ENCODE peak calls at places on chromosome 20, in six cellular contexts. One of them, this sample, is unnamed.

GRCh38 chr20:36243726-36244125 is 7.4 kb downstream of the AAR2 start:
- DNase-seq in HCT116: no peak
- DNase-seq in MM.1S: no peak
- DNase-seq in SK-N-SH: peak; percentile 36
- DNase-seq in PC-3: no peak
- DNase-seq in GM23248: no peak
- DNase-seq in this sample: no peak

GRCh38 chr20:38418509-38419204 is 16.5 kb downstream of the SNHG17 start:
- DNase-seq in GM23248: peak; percentile 31
- DNase-seq in SK-N-SH: no peak
- DNase-seq in PC-3: no peak
- DNase-seq in HCT116: no peak
- DNase-seq in MM.1S: no peak
- DNase-seq in this sample: no peak

GRCh38 chr20:59118855-59119254 is 44.8 kb upstream of the ZNF831 start:
- DNase-seq in HCT116: no peak
- DNase-seq in MM.1S: no peak
- DNase-seq in SK-N-SH: no peak
- DNase-seq in PC-3: no peak
- DNase-seq in GM23248: no peak
- DNase-seq in this sample: no peak

GRCh38 chr20:53579581-53580375 is 13.9 kb downstream of the ZNF217 start:
- DNase-seq in GM23248: peak; percentile 85
- DNase-seq in HCT116: no peak
- DNase-seq in PC-3: peak; percentile 99
- DNase-seq in SK-N-SH: no peak
- DNase-seq in MM.1S: no peak
- DNase-seq in this sample: no peak

GRCh38 chr20:50605136-50605535 is 86.2 kb downstream of the RIPOR3 start:
- DNase-seq in SK-N-SH: no peak
- DNase-seq in HCT116: no peak
- DNase-seq in GM23248: no peak
- DNase-seq in MM.1S: no peak
- DNase-seq in PC-3: no peak
- DNase-seq in this sample: no peak

GRCh38 chr20:35598899-35599775 is 16.5 kb upstream of the SPAG4 start:
- DNase-seq in PC-3: no peak
- DNase-seq in HCT116: no peak
- DNase-seq in MM.1S: no peak
- DNase-seq in SK-N-SH: no peak
- DNase-seq in GM23248: no peak
- DNase-seq in this sample: no peak

GRCh38 chr20:20003088-20003954 is 13.8 kb upstream of the NAA20 start:
- DNase-seq in SK-N-SH: no peak
- DNase-seq in PC-3: no peak
- DNase-seq in GM23248: peak; percentile 52
- DNase-seq in HCT116: no peak
- DNase-seq in MM.1S: peak; percentile 62
- DNase-seq in this sample: no peak

GRCh38 chr20:39607124-39607523 is 645.0 kb downstream of the DHX35 start:
- DNase-seq in SK-N-SH: no peak
- DNase-seq in HCT116: no peak
- DNase-seq in PC-3: no peak
- DNase-seq in MM.1S: no peak
- DNase-seq in GM23248: peak; percentile 56
- DNase-seq in this sample: no peak

GRCh38 chr20:49570161-49570827 is 2.4 kb upstream of the PTGIS start:
- DNase-seq in PC-3: no peak
- DNase-seq in GM23248: no peak
- DNase-seq in MM.1S: no peak
- DNase-seq in HCT116: no peak
- DNase-seq in SK-N-SH: no peak
- DNase-seq in this sample: no peak

GRCh38 chr20:53691811-53692192 is 98.2 kb upstream of the ZNF217 start:
- DNase-seq in PC-3: no peak
- DNase-seq in MM.1S: no peak
- DNase-seq in SK-N-SH: no peak
- DNase-seq in HCT116: no peak
- DNase-seq in GM23248: no peak
- DNase-seq in this sample: no peak

GRCh38 chr20:36313936-36314335 is 7.8 kb downstream of the DLGAP4 start:
- DNase-seq in SK-N-SH: no peak
- DNase-seq in HCT116: no peak
- DNase-seq in GM23248: no peak
- DNase-seq in MM.1S: no peak
- DNase-seq in PC-3: no peak
- DNase-seq in this sample: no peak

GRCh38 chr20:41142241-41142640 is 4.9 kb downstream of the PLCG1 start:
- DNase-seq in GM23248: no peak
- DNase-seq in SK-N-SH: no peak
- DNase-seq in PC-3: no peak
- DNase-seq in HCT116: no peak
- DNase-seq in MM.1S: no peak
- DNase-seq in this sample: no peak

GRCh38 chr20:10337291-10337690 is 96.7 kb downstream of the MKKS start:
- DNase-seq in PC-3: no peak
- DNase-seq in HCT116: no peak
- DNase-seq in SK-N-SH: no peak
- DNase-seq in GM23248: peak; percentile 27
- DNase-seq in MM.1S: no peak
- DNase-seq in this sample: no peak

GRCh38 chr20:41476013-41476441 is 109.4 kb upstream of the EMILIN3 start:
- DNase-seq in GM23248: peak; percentile 67
- DNase-seq in PC-3: peak; percentile 61
- DNase-seq in SK-N-SH: no peak
- DNase-seq in MM.1S: no peak
- DNase-seq in HCT116: no peak
- DNase-seq in this sample: no peak

GRCh38 chr20:17505664-17506517 is 25.3 kb downstream of the BFSP1 start:
- DNase-seq in PC-3: peak; percentile 30
- DNase-seq in HCT116: no peak
- DNase-seq in MM.1S: no peak
- DNase-seq in SK-N-SH: no peak
- DNase-seq in GM23248: peak; percentile 83
- DNase-seq in this sample: no peak

GRCh38 chr20:17504326-17504897 is 26.8 kb downstream of the BFSP1 start:
- DNase-seq in MM.1S: peak; percentile 11
- DNase-seq in SK-N-SH: peak; percentile 52
- DNase-seq in GM23248: no peak
- DNase-seq in PC-3: no peak
- DNase-seq in HCT116: no peak
- DNase-seq in this sample: no peak

GRCh38 chr20:17508756-17509155 is 22.4 kb downstream of the BFSP1 start:
- DNase-seq in MM.1S: no peak
- DNase-seq in HCT116: no peak
- DNase-seq in GM23248: no peak
- DNase-seq in SK-N-SH: no peak
- DNase-seq in PC-3: no peak
- DNase-seq in this sample: no peak

GRCh38 chr20:17504898-17505663 is 26.1 kb downstream of the BFSP1 start:
- DNase-seq in HCT116: peak; percentile 27
- DNase-seq in SK-N-SH: peak; percentile 59
- DNase-seq in PC-3: peak; percentile 84
- DNase-seq in GM23248: peak; percentile 80
- DNase-seq in MM.1S: peak; percentile 80
- DNase-seq in this sample: peak; percentile 78

GRCh38 chr20:17507032-17507431 is 24.1 kb downstream of the BFSP1 start:
- DNase-seq in PC-3: no peak
- DNase-seq in HCT116: no peak
- DNase-seq in GM23248: no peak
- DNase-seq in MM.1S: no peak
- DNase-seq in SK-N-SH: no peak
- DNase-seq in this sample: no peak
- TF ChIP-seq EZH2phosphoT487 in PC-3: no peak
- TF ChIP-seq EZH2phosphoT487 in HCT116: no peak
- TF ChIP-seq EZH2phosphoT487 in GM23248: no peak
- TF ChIP-seq EZH2phosphoT487 in MM.1S: no peak
- TF ChIP-seq EZH2phosphoT487 in SK-N-SH: no peak
- TF ChIP-seq EZH2phosphoT487 in this sample: no peak

GRCh38 chr20:44501448-44501847 is 20.4 kb downstream of the SERINC3 start:
- DNase-seq in PC-3: no peak
- DNase-seq in SK-N-SH: no peak
- DNase-seq in GM23248: peak; percentile 94
- DNase-seq in HCT116: no peak
- DNase-seq in MM.1S: no peak
- DNase-seq in this sample: no peak
- H3K27ac ChIP-seq in PC-3: no peak overlapping the region
- H3K27ac ChIP-seq in SK-N-SH: no peak overlapping the region
- H3K27ac ChIP-seq in GM23248: peak overlapping the region; percentile 79
- H3K27ac ChIP-seq in HCT116: no peak overlapping the region
- H3K27ac ChIP-seq in MM.1S: no peak overlapping the region
- H3K27ac ChIP-seq in this sample: no peak overlapping the region

GRCh38 chr20:24636626-24637025 is 167.2 kb downstream of the SYNDIG1 start:
- DNase-seq in GM23248: no peak
- DNase-seq in HCT116: no peak
- DNase-seq in PC-3: no peak
- DNase-seq in MM.1S: no peak
- DNase-seq in SK-N-SH: no peak
- DNase-seq in this sample: no peak

GRCh38 chr20:24633026-24633425 is 163.6 kb downstream of the SYNDIG1 start:
- DNase-seq in SK-N-SH: no peak
- DNase-seq in HCT116: no peak
- DNase-seq in PC-3: no peak
- DNase-seq in MM.1S: no peak
- DNase-seq in GM23248: no peak
- DNase-seq in this sample: no peak

GRCh38 chr20:24632581-24632980 is 163.2 kb downstream of the SYNDIG1 start:
- DNase-seq in HCT116: no peak
- DNase-seq in SK-N-SH: no peak
- DNase-seq in MM.1S: no peak
- DNase-seq in PC-3: no peak
- DNase-seq in GM23248: no peak
- DNase-seq in this sample: peak; percentile 17

GRCh38 chr20:24633521-24633920 is 164.1 kb downstream of the SYNDIG1 start:
- DNase-seq in PC-3: no peak
- DNase-seq in HCT116: no peak
- DNase-seq in SK-N-SH: no peak
- DNase-seq in MM.1S: no peak
- DNase-seq in GM23248: no peak
- DNase-seq in this sample: no peak

DNA sequence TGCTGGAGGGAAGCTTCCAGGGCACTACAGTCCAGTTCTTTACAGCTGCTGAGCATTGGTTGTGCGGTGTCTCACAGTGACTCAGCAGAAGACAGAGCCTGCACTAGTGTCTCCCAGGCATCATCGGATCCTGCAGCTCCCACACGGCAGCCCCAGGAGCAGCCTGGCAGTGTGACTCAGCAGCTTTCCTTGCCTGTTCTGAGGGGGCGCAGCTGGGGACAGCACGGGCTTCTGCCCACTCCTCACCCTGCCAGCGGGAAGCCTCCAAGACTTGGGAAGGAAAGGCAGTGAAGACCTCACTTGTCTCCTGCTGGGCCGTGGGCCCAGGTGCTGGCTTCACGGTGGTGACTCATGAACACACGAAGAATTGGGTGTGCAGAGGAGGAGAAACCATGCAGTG is 165.4 kb downstream of the SYNDIG1 start:
- DNase-seq in MM.1S: no peak
- DNase-seq in HCT116: peak; percentile 29
- DNase-seq in GM23248: peak; percentile 95
- DNase-seq in PC-3: peak; percentile 73
- DNase-seq in SK-N-SH: no peak
- DNase-seq in this sample: peak; percentile 34
- H3K9ac ChIP-seq in MM.1S: no peak overlapping the region
- H3K9ac ChIP-seq in HCT116: peak overlapping the region; percentile 2
- H3K9ac ChIP-seq in GM23248: peak overlapping the region; percentile 52
- H3K9ac ChIP-seq in PC-3: peak overlapping the region; percentile 41
- H3K9ac ChIP-seq in SK-N-SH: no peak overlapping the region
- H3K9ac ChIP-seq in this sample: no peak overlapping the region

DNA sequence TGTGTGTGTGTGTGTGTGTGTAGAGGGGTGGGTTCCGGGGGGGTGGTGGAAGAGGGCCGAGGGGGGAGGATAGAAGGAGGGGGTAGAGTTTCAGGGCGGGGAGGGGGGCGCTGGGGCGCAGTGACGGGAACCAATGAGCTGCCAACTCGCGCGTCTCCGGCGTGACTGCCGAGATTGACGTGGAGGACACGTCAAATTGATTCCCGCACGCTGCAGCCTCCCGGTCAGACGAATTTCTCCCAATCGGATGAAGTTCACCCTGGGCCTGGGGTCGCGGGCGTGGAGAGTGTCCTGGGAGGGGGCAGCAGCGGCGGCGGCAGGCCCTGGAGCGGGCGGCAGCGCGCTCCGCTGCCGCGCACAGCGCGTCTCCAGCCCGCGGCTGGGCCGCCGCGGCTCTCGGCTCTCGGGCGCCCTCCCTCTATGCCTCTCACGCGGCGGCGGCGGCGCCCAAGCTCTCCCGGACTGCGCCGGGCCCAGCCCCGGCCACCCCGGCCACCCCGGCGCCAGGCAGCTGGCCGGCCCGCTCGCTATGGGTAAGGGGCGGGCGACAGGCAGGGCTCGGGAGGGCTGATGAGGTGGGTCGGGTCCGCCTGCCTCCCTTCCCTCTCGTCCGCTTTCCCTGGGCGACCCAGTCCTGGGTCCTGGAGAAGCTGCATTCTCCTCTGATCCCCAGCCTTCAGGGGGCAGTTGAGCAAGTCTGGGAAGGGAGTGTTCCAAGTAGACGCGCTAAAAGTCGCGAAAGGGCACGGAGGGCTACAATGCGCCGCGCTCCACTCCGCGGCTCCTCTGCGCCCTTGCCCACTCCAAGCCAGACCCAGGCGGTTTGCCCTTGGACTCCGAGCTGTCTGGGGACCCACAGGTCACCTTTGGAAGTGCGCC is at the start of gene PAX1:
- DNase-seq in SK-N-SH: no peak
- DNase-seq in GM23248: peak; percentile 46
- DNase-seq in PC-3: no peak
- DNase-seq in HCT116: no peak
- DNase-seq in MM.1S: peak; percentile 25
- DNase-seq in this sample: peak; percentile 83
- TF ChIP-seq EZH2phosphoT487 in SK-N-SH: no peak
- TF ChIP-seq EZH2phosphoT487 in GM23248: no peak
- TF ChIP-seq EZH2phosphoT487 in PC-3: no peak
- TF ChIP-seq EZH2phosphoT487 in HCT116: no peak
- TF ChIP-seq EZH2phosphoT487 in MM.1S: no peak
- TF ChIP-seq EZH2phosphoT487 in this sample: no peak